ENCODE peak calls at places on chromosomes 1 and 21, in ten cellular contexts. J is breast epithelium; Z is K562; F is tibial artery; K is left lung; A is transverse colon; H is CD8-positive, alpha-beta T cell; X is CD4-positive, alpha-beta memory T cell; U is keratinocyte; T is cardiac muscle cell. O is an unnamed sample.

GRCh38 chr1:227257964-227258363 is 60.3 kb downstream of the CDC42BPA start:
- DNase-seq in J (no peak), T (no peak), Z (no peak), F (no peak), U (no peak), X (no peak), H (no peak), K (no peak), A (no peak), O (no peak)

GRCh38 chr1:93770640-93771039 is 89.0 kb upstream of the BCAR3 start:
- DNase-seq in H (no peak), T (peak), A (no peak), Z (no peak), J (no peak), K (no peak), X (no peak), F (no peak), U (no peak), O (no peak)

GRCh38 chr1:214439352-214440119 is 111.9 kb downstream of the PTPN14 start:
- DNase-seq in J (no peak), X (peak), T (no peak), A (peak), H (no peak), Z (no peak), K (no peak), U (peak), F (no peak), O (no peak)

GRCh38 chr1:94777281-94777680 is 42.9 kb upstream of the SLC44A3 start:
- DNase-seq in U (no peak), F (no peak), J (no peak), H (no peak), K (no peak), Z (no peak), A (no peak), T (no peak), X (no peak), O (no peak)

GRCh38 chr1:119275145-119275929 is 93.2 kb upstream of the HAO2 start:
- DNase-seq in A (peak), U (peak), J (no peak), F (peak), X (no peak), H (no peak), K (no peak), T (peak), Z (peak), O (no peak)

GRCh38 chr21:45386728-45387371 is 18.1 kb upstream of the COL18A1 start:
- DNase-seq in F (peak), X (no peak), T (no peak), U (peak), H (no peak), A (no peak), J (no peak), K (peak), Z (no peak), O (no peak)

GRCh38 chr1:91884459-91885290 is 1.3 kb downstream of the TGFBR3 start:
- DNase-seq in K (no peak), A (peak), U (no peak), Z (no peak), H (no peak), X (peak), T (peak), J (no peak), F (no peak), O (no peak)

GRCh38 chr1:34753163-34753562 is 1.7 kb upstream of the GJB5 start:
- DNase-seq in X (no peak), F (no peak), H (no peak), T (no peak), Z (no peak), A (no peak), J (no peak), U (no peak), K (no peak), O (no peak)

GRCh38 chr1:240441684-240442083 is 170.3 kb downstream of the GREM2 start:
- DNase-seq in X (no peak), K (no peak), U (no peak), F (no peak), T (no peak), Z (no peak), J (no peak), A (no peak), H (no peak), O (no peak)

GRCh38 chr1:38077523-38078147 is 31.0 kb upstream of the POU3F1 start:
- DNase-seq in Z (no peak), J (no peak), F (no peak), U (no peak), H (no peak), T (no peak), A (no peak), X (no peak), K (no peak), O (no peak)

GRCh38 chr1:117009132-117009531 is 7.6 kb downstream of the CD101 start:
- DNase-seq in H (no peak), Z (no peak), T (no peak), J (no peak), A (no peak), U (no peak), K (no peak), F (no peak), X (no peak), O (no peak)

GRCh38 chr1:104064391-104064790 is 314.7 kb downstream of the AMY1C start:
- DNase-seq in K (no peak), A (no peak), Z (no peak), X (no peak), H (no peak), T (no peak), U (no peak), J (no peak), F (no peak), O (no peak)

GRCh38 chr21:42122808-42123207 is 51.7 kb downstream of the UMODL1 start:
- DNase-seq in F (no peak), H (no peak), J (no peak), Z (no peak), X (no peak), A (no peak), U (no peak), K (no peak), T (no peak), O (no peak)

GRCh38 chr1:83765125-83765524 is 233.8 kb downstream of the TTLL7 start:
- DNase-seq in K (no peak), J (no peak), A (no peak), F (no peak), T (no peak), Z (no peak), X (no peak), H (no peak), U (no peak), O (no peak)

GRCh38 chr1:193417420-193417819 is 231.0 kb upstream of the B3GALT2 start:
- DNase-seq in A (no peak), X (peak), Z (no peak), T (no peak), U (no peak), J (no peak), F (no peak), K (no peak), H (no peak), O (peak)

GRCh38 chr1:160862151-160863061 is at the start of gene CD244:
- DNase-seq in F (no peak), H (peak), A (peak), X (peak), T (peak), K (peak), U (no peak), J (no peak), Z (no peak), O (peak)

GRCh38 chr1:77673030-77673429 is 9.4 kb downstream of the ZZZ3 start:
- DNase-seq in F (no peak), X (no peak), Z (no peak), J (no peak), K (no peak), T (no peak), H (no peak), U (no peak), A (no peak), O (no peak)

GRCh38 chr1:77670330-77670729 is 12.1 kb downstream of the ZZZ3 start:
- DNase-seq in K (no peak), H (no peak), J (no peak), Z (no peak), U (no peak), A (no peak), X (no peak), F (no peak), T (no peak), O (no peak)

GRCh38 chr1:77673716-77674355 is 8.6 kb downstream of the ZZZ3 start:
- DNase-seq in J (no peak), T (no peak), X (no peak), K (no peak), F (no peak), Z (no peak), U (no peak), H (no peak), A (no peak), O (no peak)

GRCh38 chr1:77672374-77672773 is 10.1 kb downstream of the ZZZ3 start:
- DNase-seq in Z (no peak), H (no peak), X (no peak), A (no peak), T (no peak), J (no peak), U (no peak), F (no peak), K (no peak), O (no peak)

DNA sequence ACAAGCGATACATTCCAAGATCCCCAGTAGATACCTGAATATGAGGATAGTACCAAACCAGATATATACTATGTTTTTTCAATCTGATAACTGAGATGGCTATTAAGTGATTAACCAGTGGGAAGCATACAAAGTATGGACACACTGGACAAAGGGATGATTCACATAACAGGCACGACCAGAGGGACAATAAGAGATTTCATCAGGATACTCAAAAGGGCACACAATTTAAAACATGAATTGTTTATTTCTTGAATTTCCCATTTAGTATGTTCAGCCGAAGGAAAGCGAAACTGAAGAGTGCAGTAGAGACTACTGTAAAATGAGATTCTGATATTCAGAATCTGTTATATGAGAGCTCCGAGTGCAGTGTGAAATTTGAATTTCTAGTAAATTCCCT is 10.6 kb downstream of the ZZZ3 start:
- DNase-seq in U (no peak), H (no peak), A (no peak), F (no peak), X (no peak), Z (no peak), T (no peak), J (no peak), K (no peak), O (no peak)
- H3K27ac ChIP-seq in U (no peak), H (no peak), A (no peak), F (no peak), X (no peak), Z (no peak), T (no peak), J (no peak), K (no peak), O (no peak)

GRCh38 chr21:26165331-26165730 is 5.2 kb downstream of the APP start:
- DNase-seq in H (no peak), F (no peak), K (no peak), A (no peak), J (no peak), X (no peak), Z (no peak), U (no peak), T (no peak), O (no peak)
- H3K4me3 ChIP-seq in H (no peak), F (no peak), K (no peak), A (no peak), J (no peak), X (no peak), Z (no peak), U (no peak), T (no peak), O (no peak)

DNA sequence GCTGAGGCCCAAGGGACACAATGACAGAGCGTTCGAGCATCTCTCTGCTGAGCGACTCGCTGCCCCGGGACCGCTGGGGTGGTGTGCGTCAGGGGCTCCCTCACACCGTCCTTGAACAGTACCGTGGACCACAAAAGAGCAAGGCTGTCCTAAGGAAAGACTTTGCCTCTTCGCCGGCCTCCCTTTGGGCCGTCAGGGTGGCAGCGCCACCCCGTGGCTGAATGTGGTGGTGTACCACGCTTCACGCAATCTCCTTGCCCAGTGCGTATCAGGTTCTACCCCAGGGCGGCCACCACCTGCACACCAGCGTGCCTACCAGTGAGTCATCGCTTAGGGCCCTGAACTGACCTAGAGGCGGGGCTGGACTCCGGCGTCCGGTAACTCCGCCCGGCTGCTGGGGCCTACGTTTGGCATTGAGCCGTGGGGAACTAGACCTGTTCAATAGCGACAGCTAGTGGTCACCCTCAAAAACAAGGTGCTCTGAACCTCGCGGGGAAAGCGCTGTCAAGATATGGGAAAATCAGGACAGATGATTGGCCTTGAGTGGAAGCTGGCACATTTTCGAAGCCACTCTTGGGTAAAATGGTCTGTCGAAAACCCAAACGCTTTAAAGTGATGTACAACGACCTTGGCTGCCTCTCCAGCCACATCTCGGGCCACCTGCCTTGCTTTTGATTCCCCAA is 8.1 kb upstream of the TRAF3IP3 start:
- DNase-seq in U (peak), H (peak), X (peak), Z (peak), K (peak), J (peak), F (peak), T (peak), A (peak), O (peak)
- H3K27ac ChIP-seq in U (no peak), H (peak), X (peak), Z (no peak), K (peak), J (no peak), F (no peak), T (no peak), A (peak), O (peak)

GRCh38 chr1:154969741-154970452 is 650 bp downstream of the SHC1 start:
- DNase-seq in K (peak), T (no peak), J (no peak), X (peak), H (no peak), F (no peak), A (no peak), Z (no peak), U (no peak), O (no peak)

GRCh38 chr1:154970631-154971340 is at the start of gene SHC1:
- DNase-seq in Z (peak), J (peak), X (peak), A (peak), F (peak), T (peak), U (peak), H (no peak), K (peak), O (no peak)

GRCh38 chr1:154968731-154969130 is 1.8 kb downstream of the SHC1 start:
- DNase-seq in Z (no peak), H (no peak), F (no peak), X (peak), T (no peak), A (no peak), U (no peak), K (no peak), J (no peak), O (no peak)

GRCh38 chr1:154967331-154967950 is 3.1 kb downstream of the SHC1 start:
- DNase-seq in A (no peak), F (no peak), U (no peak), J (no peak), Z (no peak), H (no peak), K (no peak), X (peak), T (no peak), O (no peak)

GRCh38 chr1:154969246-154969645 is 1.3 kb downstream of the SHC1 start:
- DNase-seq in J (no peak), Z (no peak), F (no peak), K (no peak), T (no peak), H (no peak), U (no peak), A (no peak), X (peak), O (no peak)
- H3K4me3 ChIP-seq in J (peak), Z (no peak), F (no peak), K (peak), T (no peak), H (no peak), U (peak), A (no peak), X (no peak), O (no peak)

DNA sequence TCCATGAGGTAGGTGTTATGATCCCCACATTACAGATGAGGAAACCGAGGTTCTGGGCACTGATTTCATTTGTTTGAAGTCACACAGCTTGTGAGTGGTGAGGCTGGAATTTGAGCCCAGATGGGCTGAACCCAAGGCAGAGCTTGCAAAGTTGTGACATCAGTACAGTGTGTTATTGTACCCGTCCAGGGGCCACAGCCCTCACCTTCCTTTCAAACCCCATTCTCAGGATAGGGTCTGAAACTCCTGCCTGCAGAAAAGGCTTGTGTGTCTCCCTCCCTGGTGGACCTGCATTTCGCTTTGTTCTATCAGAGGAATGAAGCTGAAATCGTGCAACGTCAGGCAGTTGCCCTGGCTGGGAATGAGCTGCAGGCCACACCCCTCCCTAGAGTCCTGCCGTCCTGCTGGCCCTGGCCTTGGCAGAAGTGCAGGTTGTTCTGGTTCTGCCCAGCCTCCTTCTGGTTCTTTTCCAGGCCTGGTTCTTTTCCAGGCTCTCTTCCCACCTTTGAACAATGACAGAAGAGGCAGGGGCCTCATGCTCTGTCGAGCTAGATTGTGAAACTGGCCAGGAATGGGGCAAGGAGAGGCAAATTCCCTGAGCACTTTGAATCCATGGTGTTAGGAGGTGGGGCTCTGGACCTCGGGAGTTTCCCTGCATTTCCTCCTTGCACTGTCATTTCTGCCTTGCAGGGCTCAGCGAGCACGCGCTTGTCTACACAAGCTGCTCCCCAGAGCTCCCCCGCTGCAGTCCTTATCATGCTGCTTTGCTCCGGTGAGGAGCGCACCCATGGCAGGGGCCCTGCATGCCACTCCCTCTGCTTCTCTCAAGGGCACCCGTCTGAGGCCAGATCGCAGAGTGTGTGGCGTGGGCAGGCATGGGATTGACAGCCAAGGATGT is 8.2 kb upstream of the MYOM3 start:
- DNase-seq in J (no peak), H (no peak), K (no peak), X (no peak), A (peak), U (no peak), F (no peak), T (no peak), Z (no peak), O (no peak)
- H3K27ac ChIP-seq in J (peak), H (no peak), K (peak), X (no peak), A (peak), U (peak), F (no peak), T (no peak), Z (no peak), O (no peak)

DNA sequence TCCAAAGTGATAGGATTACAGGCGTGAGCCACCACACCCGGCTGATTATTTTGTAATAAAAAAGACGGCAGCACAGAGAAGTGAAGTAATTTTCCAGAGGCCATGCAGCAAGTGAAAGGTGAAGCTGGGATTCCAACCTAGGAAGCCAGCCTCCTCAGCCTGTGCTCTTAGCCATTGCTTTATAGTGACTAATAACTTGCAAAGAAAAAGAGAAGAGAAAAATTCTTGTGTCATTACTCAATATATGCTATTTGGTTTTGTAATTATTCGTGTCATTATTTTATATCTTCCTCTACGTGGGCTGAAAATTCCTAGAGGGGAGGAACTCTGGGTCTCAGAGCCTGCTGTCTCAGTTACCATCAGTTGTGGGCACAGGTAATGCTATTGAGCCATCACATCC is 1.6 kb upstream of the IER5 start:
- DNase-seq in A (no peak), T (no peak), K (no peak), U (peak), F (no peak), X (no peak), H (no peak), J (no peak), Z (no peak), O (no peak)
- H3K4me3 ChIP-seq in A (no peak), T (no peak), K (no peak), U (no peak), F (no peak), X (no peak), H (no peak), J (no peak), Z (no peak), O (no peak)

DNA sequence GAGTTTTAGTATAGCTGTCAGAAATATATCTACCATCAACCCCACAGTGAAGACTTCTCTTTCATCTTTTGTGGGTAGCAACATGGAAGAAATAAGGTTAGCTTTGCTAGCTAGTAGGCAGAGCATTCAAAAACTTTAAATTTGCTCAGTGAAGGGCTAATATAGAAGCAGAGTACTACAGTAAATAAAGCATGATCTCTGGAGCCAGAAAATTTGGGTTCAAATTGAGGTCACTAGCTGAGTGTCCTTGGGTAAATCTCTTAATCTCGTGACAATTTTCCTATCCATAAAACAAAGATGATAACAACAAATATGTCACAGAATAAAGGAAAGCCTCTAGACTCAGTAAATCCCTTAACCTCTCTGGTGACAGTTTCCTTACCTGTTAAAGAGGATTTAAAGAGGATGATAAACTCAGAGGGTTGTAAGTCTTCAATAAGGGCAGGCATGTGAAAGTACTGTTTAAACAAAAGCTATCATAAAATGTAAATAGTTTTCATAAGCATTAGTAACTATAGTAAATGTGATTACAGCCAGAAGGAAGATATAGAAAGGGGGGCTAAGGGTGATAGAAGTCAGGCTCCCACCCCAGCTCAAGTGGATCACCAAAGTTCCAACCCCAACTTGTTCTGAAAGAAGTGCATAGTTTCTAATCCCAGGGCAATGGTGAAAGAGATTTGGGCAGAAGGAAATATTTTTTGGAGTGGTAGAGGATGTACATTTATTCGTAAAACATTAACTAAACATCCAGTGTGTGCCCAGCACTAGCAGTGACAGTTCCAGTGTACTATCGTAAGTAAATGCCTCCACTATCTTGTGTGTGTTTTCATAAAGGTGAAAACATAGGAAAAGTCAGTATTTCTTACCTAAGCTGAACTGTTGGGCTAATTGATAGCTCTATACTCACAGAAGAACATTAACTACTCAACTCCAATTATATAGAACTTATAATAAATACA is 24.8 kb downstream of the TM2D1 start:
- DNase-seq in F (no peak), Z (no peak), X (no peak), H (no peak), U (no peak), K (no peak), J (no peak), T (no peak), A (no peak), O (no peak)
- H3K27ac ChIP-seq in F (no peak), Z (no peak), X (no peak), H (no peak), U (no peak), K (no peak), J (no peak), T (no peak), A (peak), O (no peak)

O was measured in effector memory CD4-positive, alpha-beta T cell.